ENCODE peak calls at places on chromosomes 12 and 14, in five cellular contexts. F is CD8-positive, alpha-beta memory T cell; O is neural progenitor cell; Q is keratinocyte; B is cardiac muscle cell. W is an unnamed sample.

GRCh38 chr12:64010069-64010686 is 165.7 kb downstream of the SRGAP1 start:
- DNase-seq in O (no peak), B (no peak), Q (no peak), F (no peak), W (no peak)

GRCh38 chr14:61563162-61563511 is 132.2 kb upstream of the HIF1A start:
- DNase-seq in Q (no peak), O (no peak), F (no peak), B (no peak), W (no peak)

GRCh38 chr14:23568600-23569310 is 1.2 kb upstream of the AP1G2 start:
- DNase-seq in B (peak), Q (no peak), F (no peak), O (peak), W (peak)

GRCh38 chr14:69904246-69904645 is 25.0 kb downstream of the SMOC1 start:
- DNase-seq in F (no peak), O (no peak), B (no peak), Q (no peak), W (no peak)

GRCh38 chr14:32507029-32507984 is 178.2 kb downstream of the AKAP6 start:
- DNase-seq in F (no peak), B (no peak), Q (peak), O (no peak), W (no peak)

GRCh38 chr12:87801860-87802720 is 227.1 kb downstream of the C12orf50 start:
- DNase-seq in B (no peak), F (no peak), O (no peak), Q (no peak), W (no peak)

GRCh38 chr14:37594916-37595808 is at the start of the genes FOXA1 and TTC6:
- DNase-seq in B (peak), Q (no peak), F (no peak), O (peak), W (peak)

GRCh38 chr14:63896278-63896720 is 43.5 kb downstream of the SYNE2 start:
- DNase-seq in Q (no peak), B (no peak), O (no peak), F (no peak), W (no peak)

GRCh38 chr14:22602853-22603252 is 4.8 kb downstream of the ABHD4 start:
- DNase-seq in Q (no peak), O (no peak), B (no peak), F (no peak), W (no peak)

GRCh38 chr12:25123126-25123525 is 71.8 kb downstream of the DNAI7 start:
- DNase-seq in O (no peak), F (no peak), Q (no peak), B (no peak), W (no peak)

GRCh38 chr12:56998981-56999380 is 7.4 kb downstream of the ZBTB39 start:
- DNase-seq in O (no peak), Q (no peak), B (no peak), F (no peak), W (no peak)

GRCh38 chr14:98323850-98324249 is 948.1 kb downstream of the BCL11B start:
- DNase-seq in Q (no peak), O (no peak), F (no peak), B (no peak), W (no peak)

GRCh38 chr12:7060353-7060954 is at the start of gene C1S:
- DNase-seq in Q (no peak), F (no peak), B (peak), O (peak), W (peak)

GRCh38 chr12:65339161-65339560 is 60.7 kb downstream of the MSRB3 start:
- DNase-seq in B (no peak), F (no peak), Q (no peak), O (no peak), W (no peak)

GRCh38 chr12:95838125-95838524 is 20.6 kb upstream of the SNRPF start:
- DNase-seq in F (no peak), B (no peak), Q (no peak), O (no peak), W (no peak)

GRCh38 chr14:97705976-97706375 is 908.8 kb downstream of the VRK1 start:
- DNase-seq in Q (no peak), O (no peak), B (no peak), F (peak), W (no peak)

GRCh38 chr12:34604227-34604626 is 581.9 kb downstream of the ALG10 start:
- DNase-seq in Q (no peak), F (no peak), B (no peak), O (no peak), W (no peak)

GRCh38 chr14:99938376-99938775 is 126.8 kb upstream of the EVL start:
- DNase-seq in F (no peak), Q (no peak), O (no peak), B (no peak), W (no peak)

GRCh38 chr12:76555226-76555767 is 4.3 kb downstream of the OSBPL8 start:
- DNase-seq in O (no peak), F (no peak), B (no peak), Q (no peak), W (no peak)

GRCh38 chr12:18432211-18432610 is 170.9 kb downstream of the PIK3C2G start:
- DNase-seq in F (no peak), Q (no peak), O (no peak), B (no peak), W (no peak)

GRCh38 chr12:57047981-57048380 is 1.9 kb downstream of the MYO1A start:
- DNase-seq in Q (no peak), F (no peak), B (no peak), O (no peak), W (no peak)

GRCh38 chr14:31898835-31899528 is 178.1 kb upstream of the ARHGAP5 start:
- DNase-seq in F (no peak), B (no peak), Q (no peak), O (no peak), W (no peak)

GRCh38 chr12:131095826-131096680 is 142.3 kb downstream of the ADGRD1 start:
- DNase-seq in Q (no peak), F (no peak), O (no peak), B (no peak), W (no peak)

GRCh38 chr14:59570122-59570521 is 6.5 kb downstream of the CCDC175 start:
- DNase-seq in O (no peak), Q (no peak), B (no peak), F (no peak), W (no peak)

GRCh38 chr12:64189530-64189929 is 32.6 kb downstream of the KICS2 start:
- DNase-seq in O (no peak), Q (no peak), F (no peak), B (no peak), W (no peak)

GRCh38 chr12:44372259-44372658 is 503.9 kb downstream of the NELL2 start:
- DNase-seq in B (no peak), Q (peak), F (no peak), O (no peak), W (no peak)

GRCh38 chr14:93028724-93029076 is 87.0 kb downstream of the ITPK1 start:
- DNase-seq in F (no peak), Q (no peak), B (no peak), O (no peak), W (no peak)

GRCh38 chr14:104189629-104190335 is 51.4 kb downstream of the KIF26A start:
- DNase-seq in O (no peak), B (no peak), F (no peak), Q (no peak), W (no peak)

GRCh38 chr14:104187121-104187889 is 48.9 kb downstream of the KIF26A start:
- DNase-seq in B (no peak), O (no peak), F (no peak), Q (no peak), W (no peak)

GRCh38 chr14:104190396-104191000 is 52.1 kb downstream of the KIF26A start:
- DNase-seq in O (no peak), F (no peak), B (no peak), Q (no peak), W (no peak)

GRCh38 chr14:104187931-104188726 is 49.7 kb downstream of the KIF26A start:
- DNase-seq in F (no peak), O (no peak), Q (no peak), B (no peak), W (no peak)

GRCh38 chr14:104188727-104189400 is 50.5 kb downstream of the KIF26A start:
- DNase-seq in F (no peak), Q (no peak), O (no peak), B (no peak), W (no peak)
- H3K27ac ChIP-seq in F (no peak), Q (no peak), O (no peak), B (no peak), W (no peak)

DNA sequence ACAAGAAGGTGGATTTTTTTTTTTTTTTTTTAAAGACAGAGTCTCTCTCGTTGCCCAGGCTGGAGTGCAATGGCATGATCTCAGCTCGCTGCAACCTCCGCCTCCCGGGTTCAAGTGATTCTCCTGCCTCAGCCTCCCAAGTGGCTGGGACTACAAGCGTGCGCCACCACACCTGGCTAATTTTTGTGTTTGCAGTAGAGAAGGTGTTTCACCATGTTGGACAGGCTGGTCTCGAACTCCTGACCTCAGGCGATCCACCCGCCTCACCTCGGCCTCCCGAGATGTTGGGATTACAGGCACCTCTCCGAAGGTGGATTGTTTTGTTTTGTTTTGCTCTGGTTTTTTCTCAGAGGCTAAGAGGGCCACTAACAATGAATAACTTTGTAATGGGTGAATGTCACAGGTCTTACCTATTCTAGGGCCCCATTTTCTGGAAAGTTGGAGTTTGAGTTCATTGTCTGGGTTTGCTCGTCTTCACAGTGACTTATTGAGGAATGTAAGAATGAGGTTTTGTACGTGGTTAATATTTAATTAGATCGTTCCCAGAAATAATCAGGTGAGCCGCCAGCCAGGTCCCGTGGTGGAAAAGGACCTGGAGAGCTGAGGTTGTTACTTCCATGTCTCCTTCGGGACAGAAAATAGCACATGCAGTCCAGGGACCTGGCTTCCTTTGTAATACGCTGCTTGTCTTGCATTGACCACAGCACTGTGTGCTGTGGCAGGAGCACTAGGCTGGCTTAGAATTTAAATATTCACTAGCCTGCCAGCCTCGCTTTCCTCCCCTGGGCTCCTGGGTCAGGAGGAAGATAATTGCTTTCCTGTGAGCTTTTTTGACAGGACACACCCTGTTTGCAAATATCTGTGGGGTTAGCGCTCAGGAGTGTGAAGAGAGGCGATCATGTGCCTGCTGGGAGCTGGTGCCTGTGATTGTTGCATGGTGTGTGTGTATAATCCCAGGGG is 2.3 kb downstream of the HIP1R start:
- DNase-seq in O (no peak), Q (no peak), B (no peak), F (no peak), W (no peak)
- H3K27ac ChIP-seq in O (no peak), Q (peak), B (no peak), F (no peak), W (no peak)

GRCh38 chr12:53113307-53113706 is 10.0 kb downstream of the SOAT2 start:
- DNase-seq in B (no peak), O (no peak), Q (no peak), F (no peak), W (no peak)

GRCh38 chr12:53115112-53115890 is 12.0 kb downstream of the SOAT2 start:
- DNase-seq in B (no peak), Q (no peak), F (no peak), O (peak), W (no peak)

GRCh38 chr12:53115891-53116675 is 12.8 kb downstream of the SOAT2 start:
- DNase-seq in B (peak), O (no peak), F (no peak), Q (no peak), W (no peak)

GRCh38 chr12:53118771-53119300 is 15.6 kb downstream of the SOAT2 start:
- DNase-seq in O (no peak), Q (no peak), F (no peak), B (no peak), W (no peak)

GRCh38 chr12:53113951-53114350 is 10.7 kb downstream of the SOAT2 start:
- DNase-seq in F (no peak), Q (no peak), O (no peak), B (no peak), W (no peak)
- H3K27ac ChIP-seq in F (no peak), Q (no peak), O (no peak), B (peak), W (peak)

DNA sequence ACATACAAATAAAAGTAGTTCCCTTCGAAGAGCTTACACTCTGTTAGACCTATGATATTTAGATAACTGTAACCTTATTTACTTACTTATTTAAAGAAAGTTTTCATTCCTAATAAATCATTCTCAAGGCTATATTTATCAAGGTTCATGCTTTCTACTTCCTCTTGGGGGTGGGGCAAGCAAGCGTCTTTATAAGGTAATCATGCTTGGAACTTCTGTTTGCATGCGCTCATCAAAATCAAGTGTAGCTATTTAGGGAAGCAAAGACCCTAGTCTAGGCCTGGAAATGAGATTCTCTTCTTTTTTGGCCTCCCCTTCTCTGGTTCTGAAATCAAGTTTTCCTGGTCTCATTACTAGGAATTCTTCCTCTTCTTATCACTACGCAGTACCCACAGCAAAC is 766 bp downstream of the RERG start:
- DNase-seq in O (no peak), B (peak), F (no peak), Q (no peak), W (no peak)
- H3K27ac ChIP-seq in O (no peak), B (peak), F (no peak), Q (no peak), W (peak)

DNA sequence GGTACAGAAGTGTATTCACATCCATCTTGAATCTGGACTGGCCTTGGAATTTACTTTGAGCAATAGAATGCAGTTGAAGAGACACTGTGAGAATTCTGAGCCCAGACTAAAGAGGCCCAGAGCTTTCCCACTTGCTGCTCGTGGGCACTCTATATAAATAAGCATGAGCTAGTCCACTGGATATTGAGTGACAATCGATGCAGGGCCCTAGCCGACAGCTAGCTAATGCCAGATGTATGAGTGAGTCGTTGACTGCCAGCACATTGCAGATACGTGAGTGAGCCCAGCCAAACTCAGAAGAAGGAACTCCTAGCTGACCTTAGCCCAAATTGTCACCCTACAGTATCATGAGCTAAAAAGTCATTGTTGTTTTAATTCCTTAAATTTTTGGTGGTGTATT is 24.9 kb downstream of the NAV3 start:
- DNase-seq in O (no peak), Q (no peak), F (no peak), B (no peak), W (no peak)
- H3K27ac ChIP-seq in O (no peak), Q (no peak), F (no peak), B (no peak), W (no peak)